ENCODE peak calls at places on chromosomes 2 and 18, in six cellular contexts. One of them, this sample, is unnamed. For H3K9me3, the result is how much of the 10 kb centered on the place peaks cover.

GRCh38 chr2:237456200-237456731 is 30.8 kb upstream of the MLPH start:
- DNase-seq in prostate gland: no peak
- DNase-seq in HepG2: no peak
- DNase-seq in GM12878: no peak
- DNase-seq in K562: no peak
- DNase-seq in SK-N-SH: no peak
- DNase-seq in this sample: no peak

GRCh38 chr2:134399096-134399495 is 145.2 kb downstream of the MGAT5 start:
- DNase-seq in SK-N-SH: no peak
- DNase-seq in HepG2: no peak
- DNase-seq in K562: no peak
- DNase-seq in prostate gland: no peak
- DNase-seq in GM12878: no peak
- DNase-seq in this sample: no peak

GRCh38 chr2:165277295-165277694 is 38.1 kb downstream of the SCN2A start:
- DNase-seq in SK-N-SH: no peak
- DNase-seq in prostate gland: no peak
- DNase-seq in K562: no peak
- DNase-seq in HepG2: no peak
- DNase-seq in GM12878: no peak
- DNase-seq in this sample: no peak

GRCh38 chr2:119463990-119464389 is 32.3 kb downstream of the TMEM37 start:
- DNase-seq in HepG2: no peak
- DNase-seq in GM12878: no peak
- DNase-seq in K562: no peak
- DNase-seq in prostate gland: no peak
- DNase-seq in SK-N-SH: no peak
- DNase-seq in this sample: no peak

GRCh38 chr18:74990563-74991081 is 218.3 kb downstream of the PTGR3 start:
- DNase-seq in SK-N-SH: no peak
- DNase-seq in prostate gland: no peak
- DNase-seq in K562: no peak
- DNase-seq in HepG2: no peak
- DNase-seq in GM12878: no peak
- DNase-seq in this sample: no peak

GRCh38 chr2:191171708-191172355 is 21.0 kb upstream of the STAT4 start:
- DNase-seq in GM12878: no peak
- DNase-seq in SK-N-SH: no peak
- DNase-seq in prostate gland: peak
- DNase-seq in K562: no peak
- DNase-seq in HepG2: no peak
- DNase-seq in this sample: no peak

GRCh38 chr2:126344498-126344897 is 311.5 kb upstream of the GYPC start:
- DNase-seq in K562: no peak
- DNase-seq in HepG2: no peak
- DNase-seq in GM12878: no peak
- DNase-seq in SK-N-SH: no peak
- DNase-seq in prostate gland: no peak
- DNase-seq in this sample: no peak

GRCh38 chr2:100730290-100730868 is 89.6 kb upstream of the NPAS2 start:
- DNase-seq in prostate gland: peak
- DNase-seq in GM12878: no peak
- DNase-seq in HepG2: peak
- DNase-seq in SK-N-SH: peak
- DNase-seq in K562: peak
- DNase-seq in this sample: no peak

GRCh38 chr2:52959801-52960200 is 807.8 kb upstream of the CHAC2 start:
- DNase-seq in K562: no peak
- DNase-seq in GM12878: no peak
- DNase-seq in HepG2: no peak
- DNase-seq in prostate gland: no peak
- DNase-seq in SK-N-SH: no peak
- DNase-seq in this sample: no peak

GRCh38 chr2:231181848-231182247 is 16.6 kb upstream of the ARMC9 start:
- DNase-seq in K562: peak
- DNase-seq in SK-N-SH: no peak
- DNase-seq in HepG2: peak
- DNase-seq in GM12878: peak
- DNase-seq in prostate gland: no peak
- DNase-seq in this sample: peak

GRCh38 chr2:29063056-29063455 is 11.3 kb downstream of the PCARE start:
- DNase-seq in HepG2: no peak
- DNase-seq in GM12878: no peak
- DNase-seq in K562: no peak
- DNase-seq in prostate gland: no peak
- DNase-seq in SK-N-SH: no peak
- DNase-seq in this sample: no peak

GRCh38 chr2:178679891-178680290 is 127.3 kb downstream of the TTN start:
- DNase-seq in SK-N-SH: no peak
- DNase-seq in prostate gland: no peak
- DNase-seq in K562: no peak
- DNase-seq in GM12878: no peak
- DNase-seq in HepG2: no peak
- DNase-seq in this sample: no peak

GRCh38 chr2:96933528-96933927 is 52.9 kb downstream of the FAM178B start:
- DNase-seq in K562: no peak
- DNase-seq in SK-N-SH: peak
- DNase-seq in prostate gland: no peak
- DNase-seq in GM12878: no peak
- DNase-seq in HepG2: no peak
- DNase-seq in this sample: no peak

GRCh38 chr2:158715352-158715751 is 79.8 kb upstream of the DAPL1 start:
- DNase-seq in HepG2: no peak
- DNase-seq in SK-N-SH: no peak
- DNase-seq in prostate gland: no peak
- DNase-seq in GM12878: no peak
- DNase-seq in K562: no peak
- DNase-seq in this sample: no peak

GRCh38 chr2:189927823-189928222 is 134.7 kb downstream of the MSTN start:
- DNase-seq in prostate gland: no peak
- DNase-seq in GM12878: no peak
- DNase-seq in K562: no peak
- DNase-seq in HepG2: no peak
- DNase-seq in SK-N-SH: no peak
- DNase-seq in this sample: no peak

GRCh38 chr2:201298462-201298861 is 38.1 kb downstream of the CASP8 start:
- DNase-seq in HepG2: no peak
- DNase-seq in SK-N-SH: no peak
- DNase-seq in prostate gland: no peak
- DNase-seq in GM12878: no peak
- DNase-seq in K562: no peak
- DNase-seq in this sample: no peak

GRCh38 chr18:62744076-62744705 is 28.9 kb downstream of the PHLPP1 start:
- DNase-seq in prostate gland: peak
- DNase-seq in GM12878: no peak
- DNase-seq in SK-N-SH: no peak
- DNase-seq in K562: no peak
- DNase-seq in HepG2: peak
- DNase-seq in this sample: no peak

GRCh38 chr18:34870916-34871315 is 160.8 kb downstream of the DTNA start:
- DNase-seq in HepG2: no peak
- DNase-seq in GM12878: no peak
- DNase-seq in K562: no peak
- DNase-seq in prostate gland: no peak
- DNase-seq in SK-N-SH: no peak
- DNase-seq in this sample: no peak

GRCh38 chr2:8872821-8873432 is 35.5 kb upstream of the KIDINS220 start:
- DNase-seq in SK-N-SH: peak
- DNase-seq in HepG2: peak
- DNase-seq in GM12878: peak
- DNase-seq in K562: peak
- DNase-seq in prostate gland: peak
- DNase-seq in this sample: peak

GRCh38 chr2:146734042-146734715 is 1110.7 kb upstream of the ACVR2A start:
- DNase-seq in HepG2: peak
- DNase-seq in SK-N-SH: peak
- DNase-seq in K562: peak
- DNase-seq in GM12878: peak
- DNase-seq in prostate gland: no peak
- DNase-seq in this sample: peak

GRCh38 chr2:171999604-172000469 is at the start of gene METAP1D:
- DNase-seq in K562: peak
- DNase-seq in GM12878: peak
- DNase-seq in SK-N-SH: peak
- DNase-seq in prostate gland: peak
- DNase-seq in HepG2: peak
- DNase-seq in this sample: peak
- TF ChIP-seq POLR2AphosphoS5 in K562: peak
- TF ChIP-seq POLR2AphosphoS5 in GM12878: peak
- TF ChIP-seq POLR2AphosphoS5 in SK-N-SH: peak
- TF ChIP-seq POLR2AphosphoS5 in prostate gland: peak
- TF ChIP-seq POLR2AphosphoS5 in HepG2: peak
- TF ChIP-seq POLR2AphosphoS5 in this sample: peak

GRCh38 chr2:16725549-16725948 is 59.9 kb upstream of the CYRIA start:
- DNase-seq in prostate gland: no peak
- DNase-seq in SK-N-SH: no peak
- DNase-seq in K562: no peak
- DNase-seq in GM12878: no peak
- DNase-seq in HepG2: no peak
- DNase-seq in this sample: no peak

GRCh38 chr2:16719409-16719808 is 53.8 kb upstream of the CYRIA start:
- DNase-seq in K562: no peak
- DNase-seq in HepG2: no peak
- DNase-seq in prostate gland: no peak
- DNase-seq in GM12878: no peak
- DNase-seq in SK-N-SH: no peak
- DNase-seq in this sample: no peak

GRCh38 chr2:16722121-16722520 is 56.5 kb upstream of the CYRIA start:
- DNase-seq in K562: no peak
- DNase-seq in prostate gland: no peak
- DNase-seq in GM12878: no peak
- DNase-seq in HepG2: no peak
- DNase-seq in SK-N-SH: no peak
- DNase-seq in this sample: no peak

GRCh38 chr2:16726147-16726546 is 60.5 kb upstream of the CYRIA start:
- DNase-seq in K562: no peak
- DNase-seq in HepG2: no peak
- DNase-seq in GM12878: no peak
- DNase-seq in prostate gland: no peak
- DNase-seq in SK-N-SH: no peak
- DNase-seq in this sample: no peak

GRCh38 chr2:16722677-16723076 is 57.0 kb upstream of the CYRIA start:
- DNase-seq in K562: no peak
- DNase-seq in GM12878: no peak
- DNase-seq in prostate gland: no peak
- DNase-seq in HepG2: no peak
- DNase-seq in SK-N-SH: no peak
- DNase-seq in this sample: no peak
- TF ChIP-seq CTCF in K562: peak
- TF ChIP-seq CTCF in GM12878: no peak
- TF ChIP-seq CTCF in prostate gland: no peak
- TF ChIP-seq CTCF in HepG2: no peak
- TF ChIP-seq CTCF in SK-N-SH: no peak
- TF ChIP-seq CTCF in this sample: no peak

DNA sequence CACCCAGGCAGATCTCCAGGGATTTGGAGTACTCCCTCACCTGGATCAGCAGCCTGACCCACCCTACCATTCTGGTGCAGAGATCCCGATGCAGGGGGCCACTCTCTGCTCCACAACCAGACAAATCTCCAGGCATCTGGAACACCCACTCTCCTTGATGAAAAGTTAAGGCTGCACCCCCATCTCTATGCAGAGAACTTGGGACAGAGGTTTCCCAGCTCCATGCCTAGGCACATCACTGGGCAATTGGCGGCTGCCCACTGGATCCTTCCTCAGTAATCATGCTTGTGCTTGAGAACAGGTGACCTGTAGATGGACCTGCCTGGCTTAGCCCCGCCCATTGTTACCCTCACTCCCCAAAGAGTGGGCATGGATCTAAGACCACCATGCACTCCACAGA is 624.9 kb downstream of the CBLN2 start:
- DNase-seq in prostate gland: no peak
- DNase-seq in GM12878: no peak
- DNase-seq in HepG2: no peak
- DNase-seq in K562: no peak
- DNase-seq in SK-N-SH: no peak
- DNase-seq in this sample: no peak
- H3K9me3 ChIP-seq in prostate gland: under half
- H3K9me3 ChIP-seq in GM12878: under half
- H3K9me3 ChIP-seq in HepG2: under half
- H3K9me3 ChIP-seq in K562: under half
- H3K9me3 ChIP-seq in SK-N-SH: under half
- H3K9me3 ChIP-seq in this sample: under half

DNA sequence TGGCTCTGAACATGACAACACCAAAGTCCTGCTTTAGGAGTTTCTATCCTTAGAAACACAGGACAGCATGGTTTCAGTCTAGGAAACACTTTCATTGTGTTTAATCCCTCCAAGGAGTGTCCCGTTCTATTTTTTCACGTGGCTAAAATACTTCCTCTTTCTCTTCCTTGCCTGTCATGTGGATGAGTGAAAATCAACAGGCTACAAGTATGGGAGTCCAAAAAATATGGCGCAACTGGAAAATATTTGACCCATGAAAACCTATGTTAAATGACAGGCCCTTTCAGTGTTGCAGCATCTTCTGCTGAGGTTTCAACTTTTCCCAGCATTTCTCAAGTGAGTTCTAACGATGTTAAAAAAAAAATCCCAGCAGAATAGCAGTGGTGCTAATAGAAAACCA is 146.3 kb downstream of the LAMA3 start:
- DNase-seq in SK-N-SH: no peak
- DNase-seq in GM12878: no peak
- DNase-seq in prostate gland: no peak
- DNase-seq in HepG2: no peak
- DNase-seq in K562: no peak
- DNase-seq in this sample: no peak
- TF ChIP-seq POLR2AphosphoS5 in SK-N-SH: no peak
- TF ChIP-seq POLR2AphosphoS5 in GM12878: no peak
- TF ChIP-seq POLR2AphosphoS5 in prostate gland: no peak
- TF ChIP-seq POLR2AphosphoS5 in HepG2: no peak
- TF ChIP-seq POLR2AphosphoS5 in K562: no peak
- TF ChIP-seq POLR2AphosphoS5 in this sample: no peak

This sample was measured in Panc1.